ENCODE peak calls at places on chromosomes 12 and 14, in five cellular contexts. V is K562, Q is H1, R is GM12878, E is HepG2. U is an unnamed sample.

GRCh38 chr12:96153131-96153724 is 40.9 kb upstream of the ELK3 start:
- DNase-seq in V (peak; percentile 14), E (no peak), R (no peak), Q (no peak), U (peak; percentile 26)

GRCh38 chr12:68933564-68933893 is 558 bp upstream of the CPM start:
- DNase-seq in E (no peak), R (no peak), Q (peak; percentile 75), V (no peak), U (no peak)

GRCh38 chr12:28051516-28052456 is 79.3 kb upstream of the PTHLH start:
- DNase-seq in V (no peak), E (no peak), R (no peak), Q (no peak), U (no peak)

GRCh38 chr12:108914031-108914630 is 34.2 kb downstream of the DAO start:
- DNase-seq in Q (no peak), R (no peak), E (no peak), V (no peak), U (no peak)

GRCh38 chr12:126930234-126930633 is 1336.7 kb upstream of the TMEM132C start:
- DNase-seq in V (no peak), E (no peak), Q (no peak), R (no peak), U (no peak)

GRCh38 chr14:21098134-21098891 is at the start of gene ZNF219:
- DNase-seq in E (peak; percentile 74), R (no peak), V (peak; percentile 48), Q (peak; percentile 86), U (peak; percentile 93)

GRCh38 chr14:104305511-104306449 is 167.4 kb downstream of the KIF26A start:
- DNase-seq in R (no peak), E (no peak), Q (no peak), V (no peak), U (no peak)

GRCh38 chr14:58966991-58967390 is 221.5 kb upstream of the DAAM1 start:
- DNase-seq in E (no peak), V (no peak), Q (no peak), R (no peak), U (no peak)

GRCh38 chr12:49108958-49109404 is 1.7 kb downstream of the LMBR1L start:
- DNase-seq in R (no peak), V (peak; percentile 63), E (peak; percentile 23), Q (no peak), U (no peak)

GRCh38 chr12:18267427-18267826 is 6.1 kb downstream of the PIK3C2G start:
- DNase-seq in R (no peak), Q (no peak), V (no peak), E (no peak), U (no peak)

GRCh38 chr12:68743416-68743815 is 2.6 kb upstream of the SLC35E3 start:
- DNase-seq in V (no peak), R (no peak), Q (no peak), E (no peak), U (no peak)

GRCh38 chr14:73457050-73457934 is 1.1 kb downstream of the NUMB start:
- DNase-seq in R (no peak), E (no peak), Q (peak; percentile 67), V (no peak), U (peak; percentile 66)

GRCh38 chr12:124094733-124095132 is 121.7 kb downstream of the ZNF664 start:
- DNase-seq in Q (no peak), V (no peak), R (no peak), E (no peak), U (no peak)

GRCh38 chr14:55160989-55161388 is 30.4 kb downstream of the DLGAP5 start:
- DNase-seq in V (no peak), Q (no peak), R (no peak), E (peak; percentile 8), U (no peak)

GRCh38 chr12:32148372-32148771 is 41.7 kb downstream of the BICD1 start:
- DNase-seq in Q (no peak), R (no peak), E (no peak), V (no peak), U (no peak)

GRCh38 chr14:102560436-102561261 is 31.8 kb upstream of the RCOR1 start:
- DNase-seq in Q (no peak), R (no peak), E (no peak), V (no peak), U (no peak)

GRCh38 chr12:77087427-77087826 is 22.1 kb upstream of the E2F7 start:
- DNase-seq in Q (no peak), E (no peak), R (no peak), V (no peak), U (no peak)

GRCh38 chr12:81147286-81147919 is 69.5 kb downstream of the ACSS3 start:
- DNase-seq in E (peak; percentile 25), Q (no peak), V (no peak), R (no peak), U (no peak)

GRCh38 chr14:59161571-59162175 is 26.8 kb upstream of the DAAM1 start:
- DNase-seq in Q (no peak), V (no peak), R (no peak), E (peak; percentile 94), U (peak; percentile 33)

GRCh38 chr12:33156042-33156441 is 259.5 kb upstream of the PKP2 start:
- DNase-seq in V (no peak), Q (no peak), R (no peak), E (no peak), U (no peak)

GRCh38 chr12:188910-189621 is 24.9 kb downstream of the SLC6A12 start:
- DNase-seq in R (no peak), V (peak; percentile 80), Q (peak; percentile 87), E (no peak), U (peak; percentile 89)

GRCh38 chr14:95039993-95040348 is 117.4 kb downstream of the DICER1 start:
- DNase-seq in R (no peak), V (no peak), E (no peak), Q (no peak), U (no peak)

GRCh38 chr14:101182476-101182875 is 279.0 kb upstream of the RTL1 start:
- DNase-seq in E (no peak), V (no peak), R (no peak), Q (peak; percentile 27), U (no peak)

GRCh38 chr14:51244591-51244990 is 4.5 kb downstream of the TMX1 start:
- DNase-seq in Q (no peak), V (no peak), R (no peak), E (no peak), U (no peak)

GRCh38 chr12:113239811-113240331 is 18.6 kb downstream of the TPCN1 start:
- DNase-seq in R (no peak), E (no peak), V (no peak), Q (no peak), U (no peak)

GRCh38 chr12:124379379-124379937 is 84.6 kb downstream of the RFLNA start:
- DNase-seq in V (no peak), E (no peak), Q (no peak), R (no peak), U (no peak)

GRCh38 chr14:100591453-100592371 is 4.5 kb upstream of the BEGAIN start:
- DNase-seq in V (no peak), R (no peak), E (no peak), Q (no peak), U (no peak)

GRCh38 chr14:42665083-42665482 is 1058.4 kb downstream of the LRFN5 start:
- DNase-seq in V (no peak), Q (no peak), R (no peak), E (no peak), U (no peak)

GRCh38 chr14:63777024-63777423 is 49.2 kb upstream of the SGPP1 start:
- DNase-seq in R (no peak), E (peak; percentile 32), Q (no peak), V (no peak), U (no peak)

GRCh38 chr12:67460388-67460787 is 188.2 kb upstream of the DYRK2 start:
- DNase-seq in V (no peak), R (no peak), E (no peak), Q (no peak), U (no peak)

GRCh38 chr14:80987235-80988032 is 32.0 kb downstream of the TSHR start:
- DNase-seq in E (peak; percentile 45), R (no peak), V (peak; percentile 47), Q (peak; percentile 77), U (peak; percentile 83)

GRCh38 chr12:4829793-4830162 is 79.9 kb upstream of the KCNA1 start:
- DNase-seq in V (no peak), Q (no peak), E (no peak), R (no peak), U (no peak)

GRCh38 chr12:92608418-92609091 is 94.2 kb upstream of the PLEKHG7 start:
- DNase-seq in R (peak; percentile 9), V (peak; percentile 27), E (peak; percentile 25), Q (no peak), U (peak; percentile 64)

GRCh38 chr14:94128216-94128839 is 1.1 kb downstream of the IFI27L2 start:
- DNase-seq in E (no peak), V (no peak), Q (peak; percentile 44), R (no peak), U (no peak)

GRCh38 chr12:22046090-22046967 is at the start of gene CMAS:
- DNase-seq in V (peak; percentile 84), E (peak; percentile 36), R (peak; percentile 16), Q (peak; percentile 90), U (peak; percentile 89)

GRCh38 chr14:51507556-51508511 is 143.9 kb upstream of the FRMD6 start:
- DNase-seq in V (no peak), R (no peak), Q (no peak), E (no peak), U (no peak)

GRCh38 chr14:68981124-68981523 is 2.0 kb upstream of the ACTN1 start:
- DNase-seq in R (no peak), E (no peak), V (no peak), Q (no peak), U (no peak)
- TF ChIP-seq CTCF in R (no peak), E (peak; percentile 9), V (no peak), Q (no peak), U (no peak)

GRCh38 chr14:69684461-69685183 is 73.2 kb downstream of the SUSD6 start:
- DNase-seq in Q (no peak), R (no peak), V (no peak), E (no peak), U (no peak)
- H3K4me1 ChIP-seq in Q (no peaks in the 10 kb centered on the region), R (peaks cover 46% of the 10 kb centered on the region), V (peaks cover 17% of the 10 kb centered on the region), E (peaks cover 80% of the 10 kb centered on the region), U (no peaks in the 10 kb centered on the region)

GRCh38 chr14:77055981-77056380 is 27.5 kb upstream of the IRF2BPL start:
- DNase-seq in E (no peak), V (no peak), Q (no peak), R (no peak), U (no peak)
- TF ChIP-seq CREB1 in E (no peak), V (no peak), Q (no peak), R (no peak), U (no peak)

DNA sequence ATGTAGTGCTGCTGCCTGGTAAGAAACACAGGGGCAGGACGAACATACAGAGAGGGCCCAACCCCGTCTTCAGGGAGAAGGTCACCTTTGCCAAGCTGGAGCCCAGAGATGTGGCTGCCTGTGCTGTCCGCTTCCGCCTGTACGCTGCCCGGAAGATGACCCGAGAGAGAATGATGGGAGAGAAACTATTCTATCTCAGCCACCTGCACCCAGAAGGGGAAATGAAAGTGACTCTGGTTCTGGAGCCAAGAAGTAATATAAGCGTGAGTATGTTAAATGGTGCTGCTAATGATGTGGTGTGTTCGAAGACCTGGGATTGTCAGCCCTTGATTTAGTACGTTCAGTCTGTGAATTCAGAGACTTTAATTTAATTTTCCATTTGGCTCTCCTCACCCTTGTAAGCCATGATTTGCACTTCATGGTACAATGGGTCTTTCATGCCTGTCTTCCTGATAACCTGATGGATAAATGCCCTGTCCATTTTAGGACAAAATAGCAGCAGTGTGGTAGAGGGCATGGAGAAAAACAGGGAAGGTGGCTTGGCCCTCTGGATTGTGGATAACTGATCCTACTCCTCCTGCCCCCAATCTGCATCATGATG is 318.9 kb downstream of the SNAPC1 start:
- DNase-seq in Q (no peak), R (peak; percentile 75), V (no peak), E (no peak), U (no peak)
- TF ChIP-seq CTCF in Q (no peak), R (no peak), V (no peak), E (no peak), U (no peak)

GRCh38 chr14:99551034-99551922 is 52.7 kb downstream of the CCDC85C start:
- DNase-seq in R (no peak), Q (no peak), V (no peak), E (no peak), U (no peak)
- H3K4me1 ChIP-seq in R (peaks cover 2% of the 10 kb centered on the region), Q (peaks cover 2% of the 10 kb centered on the region), V (peaks cover 18% of the 10 kb centered on the region), E (peaks cover 74% of the 10 kb centered on the region), U (peaks cover 19% of the 10 kb centered on the region)